ENCODE peak calls at places on chromosomes 12 and 14, in eight cellular contexts. M is mesendoderm, A is fibroblast of lung, Y is fibroblast of mammary gland, F is left lung, T is SJSA1, N is cardiac fibroblast, O is upper lobe of right lung. R is an unnamed sample.

GRCh38 chr12:75212072-75212471 is 2.4 kb upstream of the KCNC2 start:
- DNase-seq in Y (no peak), M (no peak), F (no peak), A (peak), N (no peak), O (no peak), T (no peak), R (no peak)

GRCh38 chr12:47346251-47347019 is 266.7 kb upstream of the AMIGO2 start:
- DNase-seq in A (peak), F (no peak), N (no peak), O (no peak), M (peak), T (no peak), Y (no peak), R (no peak)

GRCh38 chr12:123808167-123808566 is 46.1 kb downstream of the DNAH10 start:
- DNase-seq in O (no peak), F (no peak), M (peak), T (no peak), A (peak), N (peak), Y (peak), R (peak)

GRCh38 chr12:42372154-42372791 is 46.3 kb downstream of the PPHLN1 start:
- DNase-seq in A (peak), Y (peak), F (no peak), T (peak), M (peak), O (no peak), N (peak), R (peak)

GRCh38 chr14:65509842-65510241 is 97.3 kb downstream of the FUT8 start:
- DNase-seq in M (no peak), F (no peak), Y (no peak), A (no peak), T (no peak), N (no peak), O (no peak), R (no peak)

GRCh38 chr12:81350309-81350708 is 272.4 kb downstream of the ACSS3 start:
- DNase-seq in O (no peak), N (no peak), A (no peak), M (peak), F (no peak), Y (no peak), T (no peak), R (no peak)

GRCh38 chr12:14283489-14284144 is 81.9 kb upstream of the ATF7IP start:
- DNase-seq in M (peak), Y (no peak), T (no peak), F (no peak), O (no peak), A (no peak), N (no peak), R (peak)

GRCh38 chr12:93192878-93193277 is 184.8 kb upstream of the NUDT4 start:
- DNase-seq in T (no peak), N (no peak), A (no peak), O (no peak), Y (peak), M (no peak), F (no peak), R (no peak)

GRCh38 chr14:30214014-30214413 is 286.4 kb upstream of the PRKD1 start:
- DNase-seq in Y (peak), A (peak), F (no peak), O (no peak), M (no peak), T (no peak), N (peak), R (no peak)

GRCh38 chr12:132270516-132270915 is 58.9 kb downstream of the GALNT9 start:
- DNase-seq in O (no peak), A (no peak), F (no peak), Y (no peak), T (no peak), M (no peak), N (no peak), R (no peak)

GRCh38 chr14:21913759-21914158 is 240.1 kb upstream of the OR4E1 start:
- DNase-seq in M (peak), O (no peak), A (peak), F (no peak), N (peak), Y (peak), T (peak), R (peak)

GRCh38 chr14:102360388-102360787 is 2.3 kb downstream of the CINP start:
- DNase-seq in Y (no peak), F (no peak), A (no peak), O (no peak), N (no peak), M (no peak), T (no peak), R (no peak)

GRCh38 chr14:49926803-49927202 is 33.9 kb downstream of the ARF6 start:
- DNase-seq in N (no peak), O (no peak), F (no peak), A (no peak), Y (no peak), M (no peak), T (no peak), R (no peak)

GRCh38 chr12:130184531-130185090 is 22.3 kb downstream of the FZD10 start:
- DNase-seq in F (no peak), O (no peak), Y (no peak), N (no peak), A (no peak), M (no peak), T (no peak), R (no peak)

GRCh38 chr14:104820669-104821228 is 19.8 kb downstream of the ZBTB42 start:
- DNase-seq in N (peak), Y (peak), A (peak), M (peak), F (peak), O (peak), T (no peak), R (peak)

GRCh38 chr12:98678236-98678945 is 33.3 kb downstream of the APAF1 start:
- DNase-seq in Y (no peak), O (no peak), A (no peak), T (no peak), N (no peak), F (no peak), M (no peak), R (peak)

GRCh38 chr12:128168273-128168672 is 98.7 kb upstream of the TMEM132C start:
- DNase-seq in N (no peak), A (no peak), F (no peak), T (no peak), O (no peak), Y (no peak), M (no peak), R (no peak)

GRCh38 chr14:94145902-94146527 is 16.6 kb upstream of the IFI27L2 start:
- DNase-seq in M (no peak), N (no peak), O (no peak), T (no peak), Y (no peak), A (no peak), F (no peak), R (no peak)

GRCh38 chr12:26126340-26127284 is 1.8 kb upstream of the BHLHE41 start:
- DNase-seq in M (peak), F (peak), O (peak), N (peak), A (peak), T (peak), Y (peak), R (peak)

GRCh38 chr12:4037747-4038312 is 164.6 kb upstream of the PARP11 start:
- DNase-seq in F (no peak), Y (peak), O (no peak), M (no peak), A (peak), N (peak), T (peak), R (peak)

GRCh38 chr12:112524269-112524668 is 105.5 kb downstream of the PTPN11 start:
- DNase-seq in T (no peak), O (no peak), M (no peak), F (no peak), N (no peak), A (no peak), Y (no peak), R (no peak)

GRCh38 chr12:114679452-114679875 is 4.5 kb downstream of the TBX3 start:
- DNase-seq in A (no peak), M (peak), N (no peak), O (no peak), Y (no peak), F (no peak), T (no peak), R (no peak)

GRCh38 chr14:40129162-40129561 is 696.9 kb upstream of the FBXO33 start:
- DNase-seq in Y (no peak), A (no peak), O (no peak), M (no peak), F (no peak), T (no peak), N (no peak), R (no peak)

GRCh38 chr14:36021926-36022325 is 154.6 kb downstream of the PTCSC3 start:
- DNase-seq in A (no peak), T (no peak), O (no peak), N (no peak), M (no peak), Y (no peak), F (no peak), R (no peak)

GRCh38 chr12:117188961-117189724 is 1.1 kb downstream of the FBXO21 start:
- DNase-seq in N (peak), A (peak), Y (peak), F (no peak), M (peak), T (no peak), O (no peak), R (peak)

GRCh38 chr12:19382111-19382526 is 57.2 kb upstream of the AEBP2 start:
- DNase-seq in Y (peak), A (peak), T (peak), N (peak), M (peak), F (peak), O (peak), R (peak)

GRCh38 chr14:23057757-23058653 is 685 bp upstream of the CDH24 start:
- DNase-seq in Y (peak), F (peak), M (peak), N (peak), A (peak), O (peak), T (peak), R (peak)

GRCh38 chr12:25592725-25593495 is 39.8 kb upstream of the LMNTD1 start:
- DNase-seq in A (no peak), T (no peak), F (no peak), O (no peak), Y (no peak), N (no peak), M (no peak), R (no peak)

GRCh38 chr14:80644826-80645225 is 296.7 kb downstream of the CEP128 start:
- DNase-seq in M (no peak), A (no peak), N (no peak), O (no peak), Y (no peak), T (no peak), F (no peak), R (no peak)

GRCh38 chr12:131783915-131784541 is 44.2 kb upstream of the MMP17 start:
- DNase-seq in M (peak), Y (peak), A (peak), N (peak), T (peak), O (no peak), F (no peak), R (peak)

GRCh38 chr14:103377522-103378041 is 7.6 kb upstream of the MARK3 start:
- DNase-seq in T (no peak), Y (no peak), O (no peak), F (no peak), M (no peak), A (no peak), N (no peak), R (no peak)

GRCh38 chr14:80669416-80669815 is 272.1 kb downstream of the CEP128 start:
- DNase-seq in A (peak), N (no peak), M (no peak), T (no peak), F (no peak), Y (peak), O (no peak), R (no peak)

GRCh38 chr12:127108360-127109215 is 1158.4 kb upstream of the TMEM132C start:
- DNase-seq in M (peak), A (peak), Y (peak), T (peak), N (peak), F (no peak), O (peak), R (peak)

GRCh38 chr14:94392510-94392935 is 4.1 kb upstream of the SERPINA1 start:
- DNase-seq in A (peak), N (peak), Y (peak), T (peak), F (peak), O (peak), M (peak), R (no peak)

GRCh38 chr12:126160912-126161311 is 1095.7 kb downstream of the AACS start:
- DNase-seq in F (no peak), N (no peak), M (no peak), T (no peak), A (no peak), O (no peak), Y (no peak), R (no peak)

GRCh38 chr14:63890553-63890952 is 37.7 kb downstream of the SYNE2 start:
- DNase-seq in F (no peak), T (no peak), N (no peak), M (no peak), Y (no peak), O (no peak), A (no peak), R (no peak)

GRCh38 chr12:562634-563033 is 100.6 kb downstream of the NINJ2 start:
- DNase-seq in F (no peak), T (no peak), N (no peak), Y (no peak), M (no peak), O (no peak), A (no peak), R (no peak)

GRCh38 chr12:116384629-116385485 is 107.4 kb upstream of the MED13L start:
- DNase-seq in O (no peak), M (peak), F (no peak), Y (peak), A (peak), T (no peak), N (peak), R (peak)

GRCh38 chr14:105859717-105860614 is 333.6 kb downstream of the TMEM121 start:
- DNase-seq in N (no peak), O (peak), T (no peak), A (no peak), M (no peak), Y (no peak), F (peak), R (no peak)

GRCh38 chr14:105863296-105864108 is 337.1 kb downstream of the TMEM121 start:
- DNase-seq in F (peak), M (no peak), O (peak), Y (no peak), A (no peak), T (no peak), N (no peak), R (peak)

GRCh38 chr14:105860615-105861580 is 334.5 kb downstream of the TMEM121 start:
- DNase-seq in T (no peak), Y (no peak), N (no peak), A (no peak), O (peak), M (no peak), F (peak), R (no peak)

GRCh38 chr14:105862581-105863239 is 336.3 kb downstream of the TMEM121 start:
- DNase-seq in Y (no peak), N (no peak), A (no peak), O (peak), T (no peak), F (peak), M (no peak), R (no peak)

GRCh38 chr14:105861985-105862465 is 335.6 kb downstream of the TMEM121 start:
- DNase-seq in T (no peak), F (peak), A (no peak), Y (no peak), M (no peak), N (no peak), O (no peak), R (no peak)
- H3K4me3 ChIP-seq in T (no peak), F (no peak), A (no peak), Y (no peak), M (no peak), N (no peak), O (no peak), R (no peak)

GRCh38 chr14:20873370-20874177 is 17.6 kb upstream of the RNASE3 start:
- DNase-seq in O (peak), A (peak), Y (peak), M (peak), T (no peak), N (peak), F (peak), R (peak)
- H3K4me3 ChIP-seq in O (peak), A (no peak), Y (peak), M (no peak), T (no peak), N (peak), F (no peak), R (peak)

DNA sequence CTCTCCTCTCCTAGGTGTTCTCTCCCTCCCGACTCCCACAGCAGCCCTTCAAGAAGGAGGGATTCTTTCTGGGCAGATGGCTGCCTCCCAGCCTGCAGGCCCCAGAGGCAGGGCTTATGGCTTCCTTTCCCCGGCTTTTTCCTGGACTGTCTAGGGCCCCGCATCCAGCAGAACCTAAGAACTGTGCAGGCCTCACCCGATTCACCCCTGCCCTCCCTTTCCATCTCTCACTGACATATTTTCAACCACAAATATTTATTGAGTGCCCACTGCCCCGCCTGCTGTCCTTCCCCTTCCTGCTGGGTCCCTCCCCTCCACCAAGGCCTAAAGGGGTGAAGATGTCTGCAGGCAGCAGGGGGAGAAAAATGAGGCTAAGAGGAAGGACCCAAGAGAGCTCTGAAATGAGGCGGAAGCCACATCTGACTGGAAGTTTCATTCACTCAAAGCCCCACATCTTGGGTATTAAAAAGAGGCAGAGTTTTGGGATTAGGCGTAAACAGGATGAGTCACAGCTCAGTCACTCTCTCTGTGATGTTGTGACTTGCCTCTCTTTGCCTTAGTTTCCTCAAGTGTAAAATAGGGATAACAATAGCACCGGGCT is 2.9 kb downstream of the SCNN1A start:
- DNase-seq in M (peak), A (peak), Y (peak), T (peak), N (peak), O (peak), F (peak), R (peak)
- H3K4me3 ChIP-seq in M (no peak), A (no peak), Y (no peak), T (no peak), N (no peak), O (peak), F (peak), R (no peak)

GRCh38 chr12:2691340-2692111 is 103.2 kb upstream of the FKBP4 start:
- DNase-seq in F (no peak), T (no peak), M (peak), A (peak), Y (no peak), N (no peak), O (no peak), R (peak)
- H3K4me3 ChIP-seq in F (peak), T (no peak), M (peak), A (no peak), Y (peak), N (no peak), O (peak), R (peak)